ENCODE peak calls at places on chromosome 20, in nine cellular contexts. P is fibroblast of the aortic adventitia; F is NCI-H1436; W is amygdala; H is SHP77; E is activated gamma-delta T cell treated with Interleukin-2 at 50 U/mL for 16 hours; O is stimulated activated CD4-positive, alpha-beta T cell treated with anti-CD3 and anti-CD28 coated beads, Interleukin-4, amount 100 ng/mL, for 24 hours; U is fibroblast of the conjunctiva; V is fibroblast of lung. C is an unnamed sample.

GRCh38 chr20:49447946-49448809 is 34.3 kb downstream of the KCNB1 start:
- DNase-seq in P (peak; percentile 89), F (no peak), W (no peak), H (no peak), E (no peak), O (no peak), U (peak; percentile 39), V (peak; percentile 10), C (peak; percentile 69)

GRCh38 chr20:2558581-2559301 is 22.4 kb downstream of the TMC2 start:
- DNase-seq in P (peak; percentile 12), F (no peak), W (no peak), H (no peak), E (no peak), O (no peak), U (no peak), V (no peak), C (no peak)

GRCh38 chr20:57693670-57694329 is 16.0 kb downstream of the PMEPA1 start:
- DNase-seq in P (no peak), F (no peak), W (no peak), H (no peak), E (no peak), O (no peak), U (no peak), V (no peak), C (no peak)

GRCh38 chr20:37421988-37422387 is 76.0 kb downstream of the SRC start:
- DNase-seq in P (no peak), F (no peak), W (no peak), H (no peak), E (no peak), O (no peak), U (no peak), V (no peak), C (no peak)

GRCh38 chr20:13649548-13649947 is 10.8 kb upstream of the TASP1 start:
- DNase-seq in P (peak; percentile 7), F (no peak), W (no peak), H (no peak), E (no peak), O (no peak), U (no peak), V (peak; percentile 69), C (no peak)

GRCh38 chr20:64095455-64095854 is 11.3 kb upstream of the LKAAEAR1 start:
- DNase-seq in P (no peak), F (no peak), W (no peak), H (no peak), E (no peak), O (no peak), U (no peak), V (no peak), C (no peak)

GRCh38 chr20:50540620-50541605 is 30.7 kb downstream of the PTPN1 start:
- DNase-seq in P (peak; percentile 95), F (no peak), W (no peak), H (no peak), E (no peak), O (no peak), U (no peak), V (peak; percentile 79), C (no peak)

GRCh38 chr20:33685328-33686007 is 717 bp downstream of the E2F1 start:
- DNase-seq in P (no peak), F (peak; percentile 44), W (no peak), H (peak; percentile 82), E (no peak), O (peak; percentile 58), U (no peak), V (no peak), C (no peak)

GRCh38 chr20:63701329-63702035 is 5.0 kb downstream of the TNFRSF6B start:
- DNase-seq in P (no peak), F (no peak), W (no peak), H (no peak), E (peak; percentile 2), O (no peak), U (no peak), V (no peak), C (no peak)

GRCh38 chr20:58407966-58408557 is 19.0 kb downstream of the VAPB start:
- DNase-seq in P (no peak), F (no peak), W (no peak), H (no peak), E (no peak), O (peak; percentile 18), U (no peak), V (no peak), C (no peak)

GRCh38 chr20:35978041-35978513 is 9.7 kb downstream of the CNBD2 start:
- DNase-seq in P (peak; percentile 21), F (no peak), W (no peak), H (no peak), E (no peak), O (no peak), U (no peak), V (peak; percentile 50), C (no peak)

GRCh38 chr20:45433316-45433715 is 17.4 kb downstream of the PIGT start:
- DNase-seq in P (peak; percentile 88), F (no peak), W (peak; percentile 63), H (no peak), E (no peak), O (no peak), U (peak; percentile 29), V (peak; percentile 95), C (peak; percentile 25)

GRCh38 chr20:5080384-5080877 is 39.3 kb downstream of the PCNA start:
- DNase-seq in P (peak; percentile 87), F (no peak), W (no peak), H (no peak), E (no peak), O (no peak), U (peak; percentile 24), V (peak; percentile 69), C (no peak)

GRCh38 chr20:50743087-50743486 is 11.7 kb downstream of the PARD6B start:
- DNase-seq in P (no peak), F (no peak), W (no peak), H (no peak), E (no peak), O (no peak), U (no peak), V (no peak), C (no peak)

GRCh38 chr20:13017235-13017634 is 8.5 kb downstream of the SPTLC3 start:
- DNase-seq in P (peak; percentile 93), F (no peak), W (no peak), H (no peak), E (no peak), O (no peak), U (peak; percentile 39), V (peak; percentile 73), C (no peak)

GRCh38 chr20:23415958-23416583 is 5.2 kb downstream of the NAPB start:
- DNase-seq in P (peak; percentile 21), F (no peak), W (no peak), H (no peak), E (no peak), O (no peak), U (no peak), V (peak; percentile 29), C (no peak)

GRCh38 chr20:10376271-10377075 is 57.5 kb downstream of the MKKS start:
- DNase-seq in P (peak; percentile 41), F (no peak), W (no peak), H (no peak), E (no peak), O (no peak), U (no peak), V (no peak), C (no peak)